ENCODE peak calls at places on chromosomes 12 and 14, in six cellular contexts. One of them, this sample, is unnamed.

GRCh38 chr14:72610096-72610830 is 283.6 kb downstream of the DPF3 start:
- DNase-seq in GM13977: no peak
- DNase-seq in memory B cell: no peak
- DNase-seq in activated CD4-positive, alpha-beta T cell treated with anti-CD3 and anti-CD28 coated beads, Interleukin-2, amount 50 U/mL, for 48 hours: no peak
- DNase-seq in stimulated activated naive B cell treated with anti-CD40 and anti-IgM and Interleukin-4, amounts not matched to agents 10 μg/mL and 1 μg/mL and 100 μg/mL, for 72 hours: no peak
- DNase-seq in stimulated activated CD4-positive, alpha-beta T cell treated with anti-CD3 and anti-CD28 coated beads, TNF-alpha, amount 100 ng/mL, for 4 hours: no peak
- DNase-seq in this sample: no peak

GRCh38 chr14:77319416-77319815 is 1.3 kb downstream of the POMT2 start:
- DNase-seq in activated CD4-positive, alpha-beta T cell treated with anti-CD3 and anti-CD28 coated beads, Interleukin-2, amount 50 U/mL, for 48 hours: no peak
- DNase-seq in GM13977: no peak
- DNase-seq in memory B cell: no peak
- DNase-seq in stimulated activated naive B cell treated with anti-CD40 and anti-IgM and Interleukin-4, amounts not matched to agents 10 μg/mL and 1 μg/mL and 100 μg/mL, for 72 hours: no peak
- DNase-seq in stimulated activated CD4-positive, alpha-beta T cell treated with anti-CD3 and anti-CD28 coated beads, TNF-alpha, amount 100 ng/mL, for 4 hours: no peak
- DNase-seq in this sample: no peak

GRCh38 chr12:67702136-67702535 is 53.6 kb downstream of the DYRK2 start:
- DNase-seq in GM13977: no peak
- DNase-seq in stimulated activated naive B cell treated with anti-CD40 and anti-IgM and Interleukin-4, amounts not matched to agents 10 μg/mL and 1 μg/mL and 100 μg/mL, for 72 hours: no peak
- DNase-seq in stimulated activated CD4-positive, alpha-beta T cell treated with anti-CD3 and anti-CD28 coated beads, TNF-alpha, amount 100 ng/mL, for 4 hours: no peak
- DNase-seq in memory B cell: no peak
- DNase-seq in activated CD4-positive, alpha-beta T cell treated with anti-CD3 and anti-CD28 coated beads, Interleukin-2, amount 50 U/mL, for 48 hours: no peak
- DNase-seq in this sample: no peak

GRCh38 chr12:12158858-12159257 is 88.1 kb downstream of the BCL2L14 start:
- DNase-seq in stimulated activated naive B cell treated with anti-CD40 and anti-IgM and Interleukin-4, amounts not matched to agents 10 μg/mL and 1 μg/mL and 100 μg/mL, for 72 hours: no peak
- DNase-seq in activated CD4-positive, alpha-beta T cell treated with anti-CD3 and anti-CD28 coated beads, Interleukin-2, amount 50 U/mL, for 48 hours: no peak
- DNase-seq in GM13977: no peak
- DNase-seq in stimulated activated CD4-positive, alpha-beta T cell treated with anti-CD3 and anti-CD28 coated beads, TNF-alpha, amount 100 ng/mL, for 4 hours: no peak
- DNase-seq in memory B cell: no peak
- DNase-seq in this sample: no peak

GRCh38 chr12:53626702-53627169 is 554 bp upstream of the ATF7 start:
- DNase-seq in memory B cell: no peak
- DNase-seq in GM13977: peak
- DNase-seq in stimulated activated naive B cell treated with anti-CD40 and anti-IgM and Interleukin-4, amounts not matched to agents 10 μg/mL and 1 μg/mL and 100 μg/mL, for 72 hours: no peak
- DNase-seq in activated CD4-positive, alpha-beta T cell treated with anti-CD3 and anti-CD28 coated beads, Interleukin-2, amount 50 U/mL, for 48 hours: no peak
- DNase-seq in stimulated activated CD4-positive, alpha-beta T cell treated with anti-CD3 and anti-CD28 coated beads, TNF-alpha, amount 100 ng/mL, for 4 hours: no peak
- DNase-seq in this sample: no peak

GRCh38 chr14:41873379-41874034 is 266.8 kb downstream of the LRFN5 start:
- DNase-seq in stimulated activated CD4-positive, alpha-beta T cell treated with anti-CD3 and anti-CD28 coated beads, TNF-alpha, amount 100 ng/mL, for 4 hours: no peak
- DNase-seq in stimulated activated naive B cell treated with anti-CD40 and anti-IgM and Interleukin-4, amounts not matched to agents 10 μg/mL and 1 μg/mL and 100 μg/mL, for 72 hours: no peak
- DNase-seq in GM13977: no peak
- DNase-seq in memory B cell: no peak
- DNase-seq in activated CD4-positive, alpha-beta T cell treated with anti-CD3 and anti-CD28 coated beads, Interleukin-2, amount 50 U/mL, for 48 hours: no peak
- DNase-seq in this sample: no peak

GRCh38 chr14:66403183-66403582 is 83.0 kb upstream of the CCDC196 start:
- DNase-seq in memory B cell: no peak
- DNase-seq in stimulated activated CD4-positive, alpha-beta T cell treated with anti-CD3 and anti-CD28 coated beads, TNF-alpha, amount 100 ng/mL, for 4 hours: no peak
- DNase-seq in stimulated activated naive B cell treated with anti-CD40 and anti-IgM and Interleukin-4, amounts not matched to agents 10 μg/mL and 1 μg/mL and 100 μg/mL, for 72 hours: no peak
- DNase-seq in activated CD4-positive, alpha-beta T cell treated with anti-CD3 and anti-CD28 coated beads, Interleukin-2, amount 50 U/mL, for 48 hours: no peak
- DNase-seq in GM13977: no peak
- DNase-seq in this sample: no peak

GRCh38 chr12:130438243-130438620 is 100.5 kb downstream of the PIWIL1 start:
- DNase-seq in activated CD4-positive, alpha-beta T cell treated with anti-CD3 and anti-CD28 coated beads, Interleukin-2, amount 50 U/mL, for 48 hours: no peak
- DNase-seq in memory B cell: no peak
- DNase-seq in stimulated activated CD4-positive, alpha-beta T cell treated with anti-CD3 and anti-CD28 coated beads, TNF-alpha, amount 100 ng/mL, for 4 hours: no peak
- DNase-seq in GM13977: no peak
- DNase-seq in stimulated activated naive B cell treated with anti-CD40 and anti-IgM and Interleukin-4, amounts not matched to agents 10 μg/mL and 1 μg/mL and 100 μg/mL, for 72 hours: no peak
- DNase-seq in this sample: no peak

GRCh38 chr12:38116968-38117367 is 199.6 kb upstream of the ALG10B start:
- DNase-seq in memory B cell: no peak
- DNase-seq in GM13977: no peak
- DNase-seq in stimulated activated naive B cell treated with anti-CD40 and anti-IgM and Interleukin-4, amounts not matched to agents 10 μg/mL and 1 μg/mL and 100 μg/mL, for 72 hours: no peak
- DNase-seq in stimulated activated CD4-positive, alpha-beta T cell treated with anti-CD3 and anti-CD28 coated beads, TNF-alpha, amount 100 ng/mL, for 4 hours: no peak
- DNase-seq in activated CD4-positive, alpha-beta T cell treated with anti-CD3 and anti-CD28 coated beads, Interleukin-2, amount 50 U/mL, for 48 hours: no peak
- DNase-seq in this sample: no peak

GRCh38 chr12:107759410-107759809 is 1.5 kb downstream of the PRDM4 start:
- DNase-seq in stimulated activated CD4-positive, alpha-beta T cell treated with anti-CD3 and anti-CD28 coated beads, TNF-alpha, amount 100 ng/mL, for 4 hours: no peak
- DNase-seq in activated CD4-positive, alpha-beta T cell treated with anti-CD3 and anti-CD28 coated beads, Interleukin-2, amount 50 U/mL, for 48 hours: no peak
- DNase-seq in GM13977: no peak
- DNase-seq in stimulated activated naive B cell treated with anti-CD40 and anti-IgM and Interleukin-4, amounts not matched to agents 10 μg/mL and 1 μg/mL and 100 μg/mL, for 72 hours: no peak
- DNase-seq in memory B cell: no peak
- DNase-seq in this sample: peak

GRCh38 chr12:51721281-51721940 is 127.1 kb downstream of the FIGNL2 start:
- DNase-seq in GM13977: peak
- DNase-seq in stimulated activated naive B cell treated with anti-CD40 and anti-IgM and Interleukin-4, amounts not matched to agents 10 μg/mL and 1 μg/mL and 100 μg/mL, for 72 hours: peak
- DNase-seq in memory B cell: peak
- DNase-seq in activated CD4-positive, alpha-beta T cell treated with anti-CD3 and anti-CD28 coated beads, Interleukin-2, amount 50 U/mL, for 48 hours: peak
- DNase-seq in stimulated activated CD4-positive, alpha-beta T cell treated with anti-CD3 and anti-CD28 coated beads, TNF-alpha, amount 100 ng/mL, for 4 hours: peak
- DNase-seq in this sample: no peak

GRCh38 chr12:38445040-38445439 is 128.5 kb downstream of the ALG10B start:
- DNase-seq in stimulated activated naive B cell treated with anti-CD40 and anti-IgM and Interleukin-4, amounts not matched to agents 10 μg/mL and 1 μg/mL and 100 μg/mL, for 72 hours: no peak
- DNase-seq in GM13977: no peak
- DNase-seq in stimulated activated CD4-positive, alpha-beta T cell treated with anti-CD3 and anti-CD28 coated beads, TNF-alpha, amount 100 ng/mL, for 4 hours: no peak
- DNase-seq in activated CD4-positive, alpha-beta T cell treated with anti-CD3 and anti-CD28 coated beads, Interleukin-2, amount 50 U/mL, for 48 hours: no peak
- DNase-seq in memory B cell: no peak
- DNase-seq in this sample: no peak

GRCh38 chr14:27553820-27554219 is 956.0 kb upstream of the NOVA1 start:
- DNase-seq in memory B cell: no peak
- DNase-seq in GM13977: no peak
- DNase-seq in stimulated activated naive B cell treated with anti-CD40 and anti-IgM and Interleukin-4, amounts not matched to agents 10 μg/mL and 1 μg/mL and 100 μg/mL, for 72 hours: no peak
- DNase-seq in stimulated activated CD4-positive, alpha-beta T cell treated with anti-CD3 and anti-CD28 coated beads, TNF-alpha, amount 100 ng/mL, for 4 hours: no peak
- DNase-seq in activated CD4-positive, alpha-beta T cell treated with anti-CD3 and anti-CD28 coated beads, Interleukin-2, amount 50 U/mL, for 48 hours: no peak
- DNase-seq in this sample: no peak

GRCh38 chr12:53495903-53496751 is 3.1 kb downstream of the MAP3K12 start:
- DNase-seq in activated CD4-positive, alpha-beta T cell treated with anti-CD3 and anti-CD28 coated beads, Interleukin-2, amount 50 U/mL, for 48 hours: no peak
- DNase-seq in stimulated activated naive B cell treated with anti-CD40 and anti-IgM and Interleukin-4, amounts not matched to agents 10 μg/mL and 1 μg/mL and 100 μg/mL, for 72 hours: no peak
- DNase-seq in memory B cell: no peak
- DNase-seq in stimulated activated CD4-positive, alpha-beta T cell treated with anti-CD3 and anti-CD28 coated beads, TNF-alpha, amount 100 ng/mL, for 4 hours: no peak
- DNase-seq in GM13977: no peak
- DNase-seq in this sample: no peak

GRCh38 chr14:39219075-39219499 is 14.6 kb upstream of the MIA2 start:
- DNase-seq in stimulated activated naive B cell treated with anti-CD40 and anti-IgM and Interleukin-4, amounts not matched to agents 10 μg/mL and 1 μg/mL and 100 μg/mL, for 72 hours: no peak
- DNase-seq in GM13977: no peak
- DNase-seq in activated CD4-positive, alpha-beta T cell treated with anti-CD3 and anti-CD28 coated beads, Interleukin-2, amount 50 U/mL, for 48 hours: no peak
- DNase-seq in stimulated activated CD4-positive, alpha-beta T cell treated with anti-CD3 and anti-CD28 coated beads, TNF-alpha, amount 100 ng/mL, for 4 hours: no peak
- DNase-seq in memory B cell: no peak
- DNase-seq in this sample: no peak

GRCh38 chr12:71671311-71671710 is 7.2 kb downstream of the THAP2 start:
- DNase-seq in GM13977: no peak
- DNase-seq in memory B cell: no peak
- DNase-seq in stimulated activated CD4-positive, alpha-beta T cell treated with anti-CD3 and anti-CD28 coated beads, TNF-alpha, amount 100 ng/mL, for 4 hours: no peak
- DNase-seq in stimulated activated naive B cell treated with anti-CD40 and anti-IgM and Interleukin-4, amounts not matched to agents 10 μg/mL and 1 μg/mL and 100 μg/mL, for 72 hours: no peak
- DNase-seq in activated CD4-positive, alpha-beta T cell treated with anti-CD3 and anti-CD28 coated beads, Interleukin-2, amount 50 U/mL, for 48 hours: no peak
- DNase-seq in this sample: no peak

GRCh38 chr12:49341777-49342065 is 4.7 kb upstream of the C1QL4 start:
- DNase-seq in activated CD4-positive, alpha-beta T cell treated with anti-CD3 and anti-CD28 coated beads, Interleukin-2, amount 50 U/mL, for 48 hours: no peak
- DNase-seq in GM13977: no peak
- DNase-seq in memory B cell: no peak
- DNase-seq in stimulated activated naive B cell treated with anti-CD40 and anti-IgM and Interleukin-4, amounts not matched to agents 10 μg/mL and 1 μg/mL and 100 μg/mL, for 72 hours: no peak
- DNase-seq in stimulated activated CD4-positive, alpha-beta T cell treated with anti-CD3 and anti-CD28 coated beads, TNF-alpha, amount 100 ng/mL, for 4 hours: no peak
- DNase-seq in this sample: no peak

GRCh38 chr12:77615331-77615730 is 215.4 kb upstream of the NAV3 start:
- DNase-seq in activated CD4-positive, alpha-beta T cell treated with anti-CD3 and anti-CD28 coated beads, Interleukin-2, amount 50 U/mL, for 48 hours: no peak
- DNase-seq in memory B cell: no peak
- DNase-seq in GM13977: no peak
- DNase-seq in stimulated activated CD4-positive, alpha-beta T cell treated with anti-CD3 and anti-CD28 coated beads, TNF-alpha, amount 100 ng/mL, for 4 hours: no peak
- DNase-seq in stimulated activated naive B cell treated with anti-CD40 and anti-IgM and Interleukin-4, amounts not matched to agents 10 μg/mL and 1 μg/mL and 100 μg/mL, for 72 hours: no peak
- DNase-seq in this sample: no peak

GRCh38 chr12:50099302-50100008 is 4.4 kb upstream of the GPD1 start:
- DNase-seq in activated CD4-positive, alpha-beta T cell treated with anti-CD3 and anti-CD28 coated beads, Interleukin-2, amount 50 U/mL, for 48 hours: no peak
- DNase-seq in stimulated activated naive B cell treated with anti-CD40 and anti-IgM and Interleukin-4, amounts not matched to agents 10 μg/mL and 1 μg/mL and 100 μg/mL, for 72 hours: no peak
- DNase-seq in GM13977: no peak
- DNase-seq in memory B cell: no peak
- DNase-seq in stimulated activated CD4-positive, alpha-beta T cell treated with anti-CD3 and anti-CD28 coated beads, TNF-alpha, amount 100 ng/mL, for 4 hours: no peak
- DNase-seq in this sample: no peak

GRCh38 chr14:86346818-86347384 is 817.0 kb downstream of the FLRT2 start:
- DNase-seq in memory B cell: no peak
- DNase-seq in stimulated activated CD4-positive, alpha-beta T cell treated with anti-CD3 and anti-CD28 coated beads, TNF-alpha, amount 100 ng/mL, for 4 hours: no peak
- DNase-seq in GM13977: no peak
- DNase-seq in activated CD4-positive, alpha-beta T cell treated with anti-CD3 and anti-CD28 coated beads, Interleukin-2, amount 50 U/mL, for 48 hours: no peak
- DNase-seq in stimulated activated naive B cell treated with anti-CD40 and anti-IgM and Interleukin-4, amounts not matched to agents 10 μg/mL and 1 μg/mL and 100 μg/mL, for 72 hours: no peak
- DNase-seq in this sample: no peak

GRCh38 chr14:36319899-36320209 is 583 bp downstream of the MBIP start:
- DNase-seq in stimulated activated CD4-positive, alpha-beta T cell treated with anti-CD3 and anti-CD28 coated beads, TNF-alpha, amount 100 ng/mL, for 4 hours: no peak
- DNase-seq in stimulated activated naive B cell treated with anti-CD40 and anti-IgM and Interleukin-4, amounts not matched to agents 10 μg/mL and 1 μg/mL and 100 μg/mL, for 72 hours: no peak
- DNase-seq in memory B cell: no peak
- DNase-seq in activated CD4-positive, alpha-beta T cell treated with anti-CD3 and anti-CD28 coated beads, Interleukin-2, amount 50 U/mL, for 48 hours: no peak
- DNase-seq in GM13977: no peak
- DNase-seq in this sample: no peak

GRCh38 chr12:124490584-124491305 is 76.7 kb downstream of the NCOR2 start:
- DNase-seq in memory B cell: no peak
- DNase-seq in stimulated activated naive B cell treated with anti-CD40 and anti-IgM and Interleukin-4, amounts not matched to agents 10 μg/mL and 1 μg/mL and 100 μg/mL, for 72 hours: no peak
- DNase-seq in GM13977: no peak
- DNase-seq in activated CD4-positive, alpha-beta T cell treated with anti-CD3 and anti-CD28 coated beads, Interleukin-2, amount 50 U/mL, for 48 hours: no peak
- DNase-seq in stimulated activated CD4-positive, alpha-beta T cell treated with anti-CD3 and anti-CD28 coated beads, TNF-alpha, amount 100 ng/mL, for 4 hours: no peak
- DNase-seq in this sample: no peak

GRCh38 chr14:56183631-56184157 is 65.5 kb downstream of the PELI2 start:
- DNase-seq in stimulated activated CD4-positive, alpha-beta T cell treated with anti-CD3 and anti-CD28 coated beads, TNF-alpha, amount 100 ng/mL, for 4 hours: no peak
- DNase-seq in stimulated activated naive B cell treated with anti-CD40 and anti-IgM and Interleukin-4, amounts not matched to agents 10 μg/mL and 1 μg/mL and 100 μg/mL, for 72 hours: no peak
- DNase-seq in GM13977: no peak
- DNase-seq in activated CD4-positive, alpha-beta T cell treated with anti-CD3 and anti-CD28 coated beads, Interleukin-2, amount 50 U/mL, for 48 hours: no peak
- DNase-seq in memory B cell: no peak
- DNase-seq in this sample: no peak

GRCh38 chr12:57687862-57688261 is 6.1 kb upstream of the OS9 start:
- DNase-seq in memory B cell: no peak
- DNase-seq in activated CD4-positive, alpha-beta T cell treated with anti-CD3 and anti-CD28 coated beads, Interleukin-2, amount 50 U/mL, for 48 hours: no peak
- DNase-seq in stimulated activated CD4-positive, alpha-beta T cell treated with anti-CD3 and anti-CD28 coated beads, TNF-alpha, amount 100 ng/mL, for 4 hours: no peak
- DNase-seq in stimulated activated naive B cell treated with anti-CD40 and anti-IgM and Interleukin-4, amounts not matched to agents 10 μg/mL and 1 μg/mL and 100 μg/mL, for 72 hours: no peak
- DNase-seq in GM13977: no peak
- DNase-seq in this sample: no peak

GRCh38 chr12:40152783-40153383 is 47.0 kb upstream of the SLC2A13 start:
- DNase-seq in stimulated activated CD4-positive, alpha-beta T cell treated with anti-CD3 and anti-CD28 coated beads, TNF-alpha, amount 100 ng/mL, for 4 hours: no peak
- DNase-seq in stimulated activated naive B cell treated with anti-CD40 and anti-IgM and Interleukin-4, amounts not matched to agents 10 μg/mL and 1 μg/mL and 100 μg/mL, for 72 hours: no peak
- DNase-seq in GM13977: no peak
- DNase-seq in memory B cell: peak
- DNase-seq in activated CD4-positive, alpha-beta T cell treated with anti-CD3 and anti-CD28 coated beads, Interleukin-2, amount 50 U/mL, for 48 hours: peak
- DNase-seq in this sample: peak

GRCh38 chr12:48980953-48981756 is 3.0 kb downstream of the WNT1 start:
- DNase-seq in stimulated activated CD4-positive, alpha-beta T cell treated with anti-CD3 and anti-CD28 coated beads, TNF-alpha, amount 100 ng/mL, for 4 hours: no peak
- DNase-seq in activated CD4-positive, alpha-beta T cell treated with anti-CD3 and anti-CD28 coated beads, Interleukin-2, amount 50 U/mL, for 48 hours: peak
- DNase-seq in GM13977: peak
- DNase-seq in stimulated activated naive B cell treated with anti-CD40 and anti-IgM and Interleukin-4, amounts not matched to agents 10 μg/mL and 1 μg/mL and 100 μg/mL, for 72 hours: no peak
- DNase-seq in memory B cell: no peak
- DNase-seq in this sample: no peak

GRCh38 chr12:122499991-122500684 is 594 bp downstream of the ZCCHC8 start:
- DNase-seq in activated CD4-positive, alpha-beta T cell treated with anti-CD3 and anti-CD28 coated beads, Interleukin-2, amount 50 U/mL, for 48 hours: peak
- DNase-seq in stimulated activated CD4-positive, alpha-beta T cell treated with anti-CD3 and anti-CD28 coated beads, TNF-alpha, amount 100 ng/mL, for 4 hours: peak
- DNase-seq in stimulated activated naive B cell treated with anti-CD40 and anti-IgM and Interleukin-4, amounts not matched to agents 10 μg/mL and 1 μg/mL and 100 μg/mL, for 72 hours: peak
- DNase-seq in memory B cell: no peak
- DNase-seq in GM13977: peak
- DNase-seq in this sample: peak

GRCh38 chr12:131105736-131106356 is 152.1 kb downstream of the ADGRD1 start:
- DNase-seq in activated CD4-positive, alpha-beta T cell treated with anti-CD3 and anti-CD28 coated beads, Interleukin-2, amount 50 U/mL, for 48 hours: peak
- DNase-seq in memory B cell: no peak
- DNase-seq in stimulated activated naive B cell treated with anti-CD40 and anti-IgM and Interleukin-4, amounts not matched to agents 10 μg/mL and 1 μg/mL and 100 μg/mL, for 72 hours: peak
- DNase-seq in GM13977: no peak
- DNase-seq in stimulated activated CD4-positive, alpha-beta T cell treated with anti-CD3 and anti-CD28 coated beads, TNF-alpha, amount 100 ng/mL, for 4 hours: peak
- DNase-seq in this sample: no peak

GRCh38 chr14:100106260-100106659 is 41.0 kb downstream of the EVL start:
- DNase-seq in stimulated activated CD4-positive, alpha-beta T cell treated with anti-CD3 and anti-CD28 coated beads, TNF-alpha, amount 100 ng/mL, for 4 hours: no peak
- DNase-seq in memory B cell: no peak
- DNase-seq in stimulated activated naive B cell treated with anti-CD40 and anti-IgM and Interleukin-4, amounts not matched to agents 10 μg/mL and 1 μg/mL and 100 μg/mL, for 72 hours: no peak
- DNase-seq in GM13977: no peak
- DNase-seq in activated CD4-positive, alpha-beta T cell treated with anti-CD3 and anti-CD28 coated beads, Interleukin-2, amount 50 U/mL, for 48 hours: peak
- DNase-seq in this sample: no peak

GRCh38 chr12:32249701-32250270 is 143.1 kb downstream of the BICD1 start:
- DNase-seq in stimulated activated naive B cell treated with anti-CD40 and anti-IgM and Interleukin-4, amounts not matched to agents 10 μg/mL and 1 μg/mL and 100 μg/mL, for 72 hours: no peak
- DNase-seq in stimulated activated CD4-positive, alpha-beta T cell treated with anti-CD3 and anti-CD28 coated beads, TNF-alpha, amount 100 ng/mL, for 4 hours: no peak
- DNase-seq in activated CD4-positive, alpha-beta T cell treated with anti-CD3 and anti-CD28 coated beads, Interleukin-2, amount 50 U/mL, for 48 hours: no peak
- DNase-seq in GM13977: no peak
- DNase-seq in memory B cell: no peak
- DNase-seq in this sample: no peak

GRCh38 chr14:104090071-104090748 is 4.7 kb downstream of the ASPG start:
- DNase-seq in memory B cell: no peak
- DNase-seq in activated CD4-positive, alpha-beta T cell treated with anti-CD3 and anti-CD28 coated beads, Interleukin-2, amount 50 U/mL, for 48 hours: no peak
- DNase-seq in GM13977: no peak
- DNase-seq in stimulated activated naive B cell treated with anti-CD40 and anti-IgM and Interleukin-4, amounts not matched to agents 10 μg/mL and 1 μg/mL and 100 μg/mL, for 72 hours: no peak
- DNase-seq in stimulated activated CD4-positive, alpha-beta T cell treated with anti-CD3 and anti-CD28 coated beads, TNF-alpha, amount 100 ng/mL, for 4 hours: no peak
- DNase-seq in this sample: no peak

GRCh38 chr14:74018029-74018703 is 922 bp downstream of the ENTPD5 start:
- DNase-seq in GM13977: peak
- DNase-seq in memory B cell: peak
- DNase-seq in stimulated activated CD4-positive, alpha-beta T cell treated with anti-CD3 and anti-CD28 coated beads, TNF-alpha, amount 100 ng/mL, for 4 hours: no peak
- DNase-seq in activated CD4-positive, alpha-beta T cell treated with anti-CD3 and anti-CD28 coated beads, Interleukin-2, amount 50 U/mL, for 48 hours: no peak
- DNase-seq in stimulated activated naive B cell treated with anti-CD40 and anti-IgM and Interleukin-4, amounts not matched to agents 10 μg/mL and 1 μg/mL and 100 μg/mL, for 72 hours: no peak
- DNase-seq in this sample: no peak

GRCh38 chr14:61761557-61761956 is 663 bp upstream of the SNAPC1 start:
- DNase-seq in memory B cell: no peak
- DNase-seq in stimulated activated CD4-positive, alpha-beta T cell treated with anti-CD3 and anti-CD28 coated beads, TNF-alpha, amount 100 ng/mL, for 4 hours: no peak
- DNase-seq in activated CD4-positive, alpha-beta T cell treated with anti-CD3 and anti-CD28 coated beads, Interleukin-2, amount 50 U/mL, for 48 hours: no peak
- DNase-seq in stimulated activated naive B cell treated with anti-CD40 and anti-IgM and Interleukin-4, amounts not matched to agents 10 μg/mL and 1 μg/mL and 100 μg/mL, for 72 hours: no peak
- DNase-seq in GM13977: no peak
- DNase-seq in this sample: no peak

GRCh38 chr12:76449572-76449971 is 101.4 kb upstream of the BBS10 start:
- DNase-seq in GM13977: no peak
- DNase-seq in memory B cell: no peak
- DNase-seq in stimulated activated naive B cell treated with anti-CD40 and anti-IgM and Interleukin-4, amounts not matched to agents 10 μg/mL and 1 μg/mL and 100 μg/mL, for 72 hours: no peak
- DNase-seq in stimulated activated CD4-positive, alpha-beta T cell treated with anti-CD3 and anti-CD28 coated beads, TNF-alpha, amount 100 ng/mL, for 4 hours: no peak
- DNase-seq in activated CD4-positive, alpha-beta T cell treated with anti-CD3 and anti-CD28 coated beads, Interleukin-2, amount 50 U/mL, for 48 hours: no peak
- DNase-seq in this sample: no peak

GRCh38 chr12:104303538-104304151 is at the start of gene EID3:
- DNase-seq in stimulated activated naive B cell treated with anti-CD40 and anti-IgM and Interleukin-4, amounts not matched to agents 10 μg/mL and 1 μg/mL and 100 μg/mL, for 72 hours: peak
- DNase-seq in activated CD4-positive, alpha-beta T cell treated with anti-CD3 and anti-CD28 coated beads, Interleukin-2, amount 50 U/mL, for 48 hours: peak
- DNase-seq in memory B cell: peak
- DNase-seq in GM13977: peak
- DNase-seq in stimulated activated CD4-positive, alpha-beta T cell treated with anti-CD3 and anti-CD28 coated beads, TNF-alpha, amount 100 ng/mL, for 4 hours: peak
- DNase-seq in this sample: no peak

GRCh38 chr12:102954143-102954542 is 3.3 kb upstream of the ASCL1 start:
- DNase-seq in stimulated activated CD4-positive, alpha-beta T cell treated with anti-CD3 and anti-CD28 coated beads, TNF-alpha, amount 100 ng/mL, for 4 hours: no peak
- DNase-seq in activated CD4-positive, alpha-beta T cell treated with anti-CD3 and anti-CD28 coated beads, Interleukin-2, amount 50 U/mL, for 48 hours: no peak
- DNase-seq in GM13977: no peak
- DNase-seq in memory B cell: no peak
- DNase-seq in stimulated activated naive B cell treated with anti-CD40 and anti-IgM and Interleukin-4, amounts not matched to agents 10 μg/mL and 1 μg/mL and 100 μg/mL, for 72 hours: no peak
- DNase-seq in this sample: no peak

GRCh38 chr12:12872139-12872933 is 19.0 kb upstream of the GPRC5A start:
- DNase-seq in activated CD4-positive, alpha-beta T cell treated with anti-CD3 and anti-CD28 coated beads, Interleukin-2, amount 50 U/mL, for 48 hours: no peak
- DNase-seq in stimulated activated CD4-positive, alpha-beta T cell treated with anti-CD3 and anti-CD28 coated beads, TNF-alpha, amount 100 ng/mL, for 4 hours: no peak
- DNase-seq in memory B cell: no peak
- DNase-seq in GM13977: no peak
- DNase-seq in stimulated activated naive B cell treated with anti-CD40 and anti-IgM and Interleukin-4, amounts not matched to agents 10 μg/mL and 1 μg/mL and 100 μg/mL, for 72 hours: no peak
- DNase-seq in this sample: no peak